ENCODE peak calls at places on chromosomes 7 and 10, in seven cellular contexts. One of them, this sample, is unnamed.

GRCh38 chr7:22351329-22351692 is 5.6 kb downstream of the RAPGEF5 start:
- DNase-seq in cardiac muscle cell: no peak
- DNase-seq in aorta: no peak
- DNase-seq in Panc1: no peak
- DNase-seq in ovary: no peak
- DNase-seq in H9: no peak
- DNase-seq in astrocyte: no peak
- DNase-seq in this sample: no peak

GRCh38 chr10:132684164-132684891 is 101.6 kb downstream of the NKX6-2 start:
- DNase-seq in cardiac muscle cell: no peak
- DNase-seq in aorta: peak
- DNase-seq in Panc1: peak
- DNase-seq in ovary: no peak
- DNase-seq in H9: peak
- DNase-seq in astrocyte: peak
- DNase-seq in this sample: no peak

GRCh38 chr10:93064874-93065660 is 4.5 kb downstream of the CYP26C1 start:
- DNase-seq in cardiac muscle cell: no peak
- DNase-seq in aorta: no peak
- DNase-seq in Panc1: no peak
- DNase-seq in ovary: no peak
- DNase-seq in H9: no peak
- DNase-seq in astrocyte: no peak
- DNase-seq in this sample: no peak

GRCh38 chr10:73251683-73252444 is 580 bp downstream of the MRPS16 start:
- DNase-seq in cardiac muscle cell: peak
- DNase-seq in aorta: no peak
- DNase-seq in Panc1: no peak
- DNase-seq in ovary: no peak
- DNase-seq in H9: peak
- DNase-seq in astrocyte: peak
- DNase-seq in this sample: no peak

GRCh38 chr7:29416906-29417305 is 146.7 kb upstream of the PRR15 start:
- DNase-seq in cardiac muscle cell: no peak
- DNase-seq in aorta: no peak
- DNase-seq in Panc1: no peak
- DNase-seq in ovary: no peak
- DNase-seq in H9: no peak
- DNase-seq in astrocyte: no peak
- DNase-seq in this sample: no peak

GRCh38 chr7:76351372-76351771 is 7.4 kb downstream of the YWHAG start:
- DNase-seq in cardiac muscle cell: no peak
- DNase-seq in aorta: no peak
- DNase-seq in Panc1: no peak
- DNase-seq in ovary: no peak
- DNase-seq in H9: no peak
- DNase-seq in astrocyte: no peak
- DNase-seq in this sample: no peak

GRCh38 chr10:132623996-132624846 is 86.6 kb downstream of the INPP5A start:
- DNase-seq in cardiac muscle cell: no peak
- DNase-seq in aorta: peak
- DNase-seq in Panc1: no peak
- DNase-seq in ovary: no peak
- DNase-seq in H9: peak
- DNase-seq in astrocyte: no peak
- DNase-seq in this sample: no peak

GRCh38 chr7:45217358-45217757 is 59.8 kb downstream of the RAMP3 start:
- DNase-seq in cardiac muscle cell: peak
- DNase-seq in aorta: no peak
- DNase-seq in Panc1: no peak
- DNase-seq in ovary: no peak
- DNase-seq in H9: peak
- DNase-seq in astrocyte: no peak
- DNase-seq in this sample: no peak

GRCh38 chr10:30184397-30185033 is 125.1 kb upstream of the JCAD start:
- DNase-seq in cardiac muscle cell: no peak
- DNase-seq in aorta: no peak
- DNase-seq in Panc1: no peak
- DNase-seq in ovary: no peak
- DNase-seq in H9: no peak
- DNase-seq in astrocyte: no peak
- DNase-seq in this sample: no peak

GRCh38 chr10:51667992-51668689 is 31.3 kb downstream of the CSTF2T start:
- DNase-seq in cardiac muscle cell: peak
- DNase-seq in aorta: no peak
- DNase-seq in Panc1: no peak
- DNase-seq in ovary: no peak
- DNase-seq in H9: no peak
- DNase-seq in astrocyte: peak
- DNase-seq in this sample: no peak

GRCh38 chr10:2207246-2207922 is 470.1 kb upstream of the ADARB2 start:
- DNase-seq in cardiac muscle cell: no peak
- DNase-seq in aorta: no peak
- DNase-seq in Panc1: no peak
- DNase-seq in ovary: no peak
- DNase-seq in H9: no peak
- DNase-seq in astrocyte: no peak
- DNase-seq in this sample: no peak

GRCh38 chr7:82012453-82012852 is 242.6 kb upstream of the HGF start:
- DNase-seq in cardiac muscle cell: peak
- DNase-seq in aorta: no peak
- DNase-seq in Panc1: no peak
- DNase-seq in ovary: no peak
- DNase-seq in H9: no peak
- DNase-seq in astrocyte: no peak
- DNase-seq in this sample: no peak

GRCh38 chr7:142030846-142031245 is 35.2 kb downstream of the MGAM start:
- DNase-seq in cardiac muscle cell: no peak
- DNase-seq in aorta: no peak
- DNase-seq in Panc1: no peak
- DNase-seq in ovary: no peak
- DNase-seq in H9: no peak
- DNase-seq in astrocyte: no peak
- DNase-seq in this sample: no peak

GRCh38 chr10:92544296-92544695 is 29.6 kb downstream of the IDE start:
- DNase-seq in cardiac muscle cell: peak
- DNase-seq in aorta: no peak
- DNase-seq in Panc1: no peak
- DNase-seq in ovary: no peak
- DNase-seq in H9: no peak
- DNase-seq in astrocyte: peak
- DNase-seq in this sample: no peak

GRCh38 chr10:132282667-132283603 is 24.8 kb downstream of the STK32C start:
- DNase-seq in cardiac muscle cell: peak
- DNase-seq in aorta: peak
- DNase-seq in Panc1: no peak
- DNase-seq in ovary: no peak
- DNase-seq in H9: no peak
- DNase-seq in astrocyte: no peak
- DNase-seq in this sample: no peak

GRCh38 chr10:13915710-13916109 is 328.9 kb downstream of the PRPF18 start:
- DNase-seq in cardiac muscle cell: peak
- DNase-seq in aorta: no peak
- DNase-seq in Panc1: no peak
- DNase-seq in ovary: no peak
- DNase-seq in H9: no peak
- DNase-seq in astrocyte: no peak
- DNase-seq in this sample: no peak

GRCh38 chr10:68127995-68128394 is 18.7 kb downstream of the MYPN start:
- DNase-seq in cardiac muscle cell: no peak
- DNase-seq in aorta: no peak
- DNase-seq in Panc1: no peak
- DNase-seq in ovary: no peak
- DNase-seq in H9: no peak
- DNase-seq in astrocyte: no peak
- DNase-seq in this sample: no peak

DNA sequence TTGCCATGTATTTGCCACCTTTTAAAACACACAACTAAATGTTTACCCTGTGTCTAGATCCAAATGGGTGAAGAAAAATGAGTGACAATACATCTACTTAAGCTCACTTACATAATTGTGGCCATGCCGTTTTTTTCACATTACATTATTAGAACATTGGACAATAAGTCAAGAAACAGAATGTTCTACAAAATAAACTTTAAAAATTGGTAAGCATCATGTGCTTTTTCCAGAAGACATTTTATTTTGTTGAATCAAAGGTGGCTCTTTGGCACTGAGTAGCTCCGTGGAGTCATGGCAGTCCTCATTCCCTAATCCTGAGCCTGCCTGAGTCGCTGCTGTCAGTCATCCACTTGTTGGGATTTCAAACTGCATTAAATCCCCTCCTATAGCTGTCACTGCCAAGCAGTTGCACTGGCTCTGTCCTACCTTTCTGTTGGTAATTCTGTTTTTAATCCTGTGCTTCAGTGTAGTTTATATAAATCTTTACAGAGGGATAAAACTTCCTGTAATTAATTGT is 32.3 kb downstream of the CAV1 start:
- DNase-seq in cardiac muscle cell: no peak
- DNase-seq in aorta: no peak
- DNase-seq in Panc1: no peak
- DNase-seq in ovary: no peak
- DNase-seq in H9: no peak
- DNase-seq in astrocyte: no peak
- DNase-seq in this sample: no peak
- H3K27ac ChIP-seq in cardiac muscle cell: no peak
- H3K27ac ChIP-seq in aorta: peak
- H3K27ac ChIP-seq in Panc1: no peak
- H3K27ac ChIP-seq in ovary: no peak
- H3K27ac ChIP-seq in H9: no peak
- H3K27ac ChIP-seq in astrocyte: no peak
- H3K27ac ChIP-seq in this sample: no peak

DNA sequence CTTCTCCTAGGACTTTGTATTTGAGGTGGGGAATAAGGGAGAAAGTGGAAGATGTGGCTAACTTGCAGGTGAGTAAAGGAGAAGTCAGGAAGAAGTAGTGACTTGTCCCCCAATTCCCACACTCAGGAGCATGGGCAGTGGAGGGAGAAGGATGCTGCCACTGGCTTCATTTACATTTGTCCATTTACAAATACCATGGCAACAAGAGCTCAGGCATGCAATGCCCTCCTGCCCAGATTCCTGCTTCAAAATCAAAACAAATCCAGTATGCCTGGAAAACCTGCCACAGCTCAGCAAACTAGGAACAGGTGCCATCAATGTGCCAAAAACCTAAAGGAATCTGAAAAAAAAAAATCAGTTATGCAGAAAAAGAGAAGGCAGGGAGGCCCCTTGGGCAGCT is 139.9 kb downstream of the KCNMA1 start:
- DNase-seq in cardiac muscle cell: no peak
- DNase-seq in aorta: no peak
- DNase-seq in Panc1: no peak
- DNase-seq in ovary: no peak
- DNase-seq in H9: no peak
- DNase-seq in astrocyte: no peak
- DNase-seq in this sample: no peak
- H3K27ac ChIP-seq in cardiac muscle cell: no peak
- H3K27ac ChIP-seq in aorta: peak
- H3K27ac ChIP-seq in Panc1: peak
- H3K27ac ChIP-seq in ovary: no peak
- H3K27ac ChIP-seq in H9: no peak
- H3K27ac ChIP-seq in astrocyte: no peak
- H3K27ac ChIP-seq in this sample: peak

GRCh38 chr10:7082967-7083366 is 327.9 kb downstream of the SFMBT2 start:
- DNase-seq in cardiac muscle cell: peak
- DNase-seq in aorta: no peak
- DNase-seq in Panc1: no peak
- DNase-seq in ovary: no peak
- DNase-seq in H9: no peak
- DNase-seq in astrocyte: peak
- DNase-seq in this sample: no peak

GRCh38 chr10:7085913-7086589 is 324.8 kb downstream of the SFMBT2 start:
- DNase-seq in cardiac muscle cell: peak
- DNase-seq in aorta: no peak
- DNase-seq in Panc1: no peak
- DNase-seq in ovary: no peak
- DNase-seq in H9: peak
- DNase-seq in astrocyte: peak
- DNase-seq in this sample: no peak

GRCh38 chr10:7085147-7085912 is 325.5 kb downstream of the SFMBT2 start:
- DNase-seq in cardiac muscle cell: no peak
- DNase-seq in aorta: no peak
- DNase-seq in Panc1: no peak
- DNase-seq in ovary: no peak
- DNase-seq in H9: no peak
- DNase-seq in astrocyte: peak
- DNase-seq in this sample: no peak

DNA sequence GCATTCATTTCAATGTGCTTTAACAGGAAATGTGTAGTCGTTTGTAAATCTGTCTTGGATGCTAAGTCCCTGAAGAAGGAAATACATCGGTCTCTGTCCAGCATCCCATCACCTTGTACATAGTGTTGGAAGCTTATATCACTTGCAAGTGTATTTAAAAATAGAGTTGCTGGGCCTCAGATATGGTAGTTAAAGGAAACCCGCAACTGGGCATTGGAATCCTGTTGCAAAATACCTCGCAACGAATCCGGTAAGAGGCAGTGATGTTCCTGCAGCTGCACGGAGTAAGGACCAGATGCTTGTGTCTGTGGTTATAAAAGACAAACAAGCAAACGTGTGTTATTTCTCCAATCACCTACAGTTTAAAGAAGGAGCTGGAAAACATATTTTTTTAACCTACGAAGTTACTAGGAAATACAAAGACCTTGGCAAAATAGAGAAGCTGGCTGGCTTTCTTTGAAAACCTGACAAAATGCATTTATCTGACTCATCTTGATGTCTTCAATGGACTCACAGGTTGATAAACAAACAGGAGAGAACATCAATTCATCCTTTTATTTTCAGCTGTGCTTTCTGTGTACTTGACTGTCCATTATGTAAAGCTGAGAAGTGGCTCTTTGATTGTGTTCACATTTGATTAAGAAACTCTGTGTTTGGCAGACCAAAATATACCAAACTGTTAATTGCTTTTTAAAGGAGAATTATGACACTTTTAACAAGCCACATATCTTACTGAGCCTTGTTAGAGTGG is 326.4 kb downstream of the SFMBT2 start:
- DNase-seq in cardiac muscle cell: no peak
- DNase-seq in aorta: no peak
- DNase-seq in Panc1: no peak
- DNase-seq in ovary: no peak
- DNase-seq in H9: no peak
- DNase-seq in astrocyte: peak
- DNase-seq in this sample: no peak
- H3K27ac ChIP-seq in cardiac muscle cell: no peak
- H3K27ac ChIP-seq in aorta: no peak
- H3K27ac ChIP-seq in Panc1: no peak
- H3K27ac ChIP-seq in ovary: no peak
- H3K27ac ChIP-seq in H9: no peak
- H3K27ac ChIP-seq in astrocyte: no peak
- H3K27ac ChIP-seq in this sample: no peak

DNA sequence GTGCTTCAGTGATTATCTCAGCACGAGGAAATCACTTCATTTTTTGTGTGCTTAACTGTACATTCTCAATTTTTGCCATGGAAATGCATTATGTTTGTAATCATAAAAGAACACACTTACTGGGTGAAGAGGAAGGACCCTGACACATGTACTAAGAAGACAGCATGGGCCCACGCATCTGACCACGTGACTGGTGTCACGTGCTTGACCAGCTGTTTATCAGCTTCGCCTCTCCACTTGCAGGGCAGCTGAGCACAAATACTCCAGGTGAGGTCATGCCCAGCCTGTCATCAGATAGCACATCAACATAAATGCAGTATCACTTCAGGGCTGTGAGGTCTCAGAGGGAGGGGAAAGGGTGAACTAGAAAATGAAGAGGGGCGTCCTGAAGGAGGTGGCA is 179.8 kb downstream of the EBF3 start:
- DNase-seq in cardiac muscle cell: no peak
- DNase-seq in aorta: peak
- DNase-seq in Panc1: no peak
- DNase-seq in ovary: no peak
- DNase-seq in H9: no peak
- DNase-seq in astrocyte: no peak
- DNase-seq in this sample: no peak
- H3K27ac ChIP-seq in cardiac muscle cell: no peak
- H3K27ac ChIP-seq in aorta: no peak
- H3K27ac ChIP-seq in Panc1: no peak
- H3K27ac ChIP-seq in ovary: no peak
- H3K27ac ChIP-seq in H9: no peak
- H3K27ac ChIP-seq in astrocyte: no peak
- H3K27ac ChIP-seq in this sample: no peak